ENCODE peak calls at places on chromosomes 5 and 9, in four cellular contexts. P is right cardiac atrium, V is HS-5, C is dorsolateral prefrontal cortex. K is an unnamed sample.
A peak's percentile ranks its signal among the peaks of the same experiment; 100 is the strongest.

GRCh38 chr5:65867509-65868195 is 58.7 kb upstream of the ERBIN start:
- DNase-seq in P (no peak), V (no peak), C (no peak), K (no peak)

GRCh38 chr5:90020575-90021535 is 388.7 kb downstream of the CETN3 start:
- DNase-seq in P (no peak), C (no peak), V (peak; percentile 87), K (no peak)

GRCh38 chr9:121824651-121825480 is 173.4 kb downstream of the DAB2IP start:
- DNase-seq in C (no peak), P (no peak), V (no peak), K (no peak)

GRCh38 chr9:15738011-15738410 is 185.2 kb downstream of the CCDC171 start:
- DNase-seq in P (no peak), C (no peak), V (no peak), K (no peak)

GRCh38 chr9:19998153-19998552 is 209.3 kb upstream of the SLC24A2 start:
- DNase-seq in C (no peak), P (no peak), V (no peak), K (no peak)

GRCh38 chr5:66164044-66164790 is 20.1 kb downstream of the SREK1 start:
- DNase-seq in V (peak; percentile 24), C (no peak), P (no peak), K (no peak)

GRCh38 chr5:37045703-37046102 is 169.1 kb downstream of the NIPBL start:
- DNase-seq in P (no peak), C (no peak), V (no peak), K (no peak)

GRCh38 chr5:41908374-41909079 is 4.4 kb downstream of the RIMOC1 start:
- DNase-seq in V (peak; percentile 28), C (no peak), P (no peak), K (no peak)

GRCh38 chr5:73118331-73119011 is 1.9 kb upstream of the TMEM171 start:
- DNase-seq in V (no peak), C (peak; percentile 56), P (no peak), K (no peak)

GRCh38 chr9:120299785-120300184 is 280.2 kb downstream of the CDK5RAP2 start:
- DNase-seq in V (no peak), C (no peak), P (no peak), K (no peak)

GRCh38 chr9:711761-712523 is 129.6 kb upstream of the DMRT1 start:
- DNase-seq in P (no peak), C (no peak), V (no peak), K (no peak)

GRCh38 chr5:181124526-181124925 is 6.4 kb downstream of the OR2V1 start:
- DNase-seq in P (no peak), V (no peak), C (no peak), K (no peak)

GRCh38 chr9:6268830-6269397 is 53.3 kb downstream of the IL33 start:
- DNase-seq in V (no peak), P (no peak), C (no peak), K (no peak)

GRCh38 chr9:129441852-129442251 is 179.0 kb downstream of the C9orf50 start:
- DNase-seq in C (no peak), P (no peak), V (no peak), K (no peak)

GRCh38 chr9:89881431-89881830 is 276.6 kb downstream of the GADD45G start:
- DNase-seq in V (no peak), P (no peak), C (no peak), K (no peak)

GRCh38 chr9:136937186-136938001 is 7.1 kb downstream of the FBXW5 start:
- DNase-seq in P (no peak), C (no peak), V (no peak), K (no peak)

GRCh38 chr5:980001-980588 is 28.5 kb upstream of the NKD2 start:
- DNase-seq in P (no peak), V (no peak), C (no peak), K (no peak)

GRCh38 chr9:138103111-138103823 is 225.7 kb downstream of the CACNA1B start:
- DNase-seq in P (no peak), V (no peak), C (no peak), K (no peak)

GRCh38 chr9:22124263-22125011 is 115.3 kb upstream of the CDKN2B start:
- DNase-seq in V (no peak), P (no peak), C (no peak), K (no peak)

GRCh38 chr5:41762426-41762825 is 107.8 kb downstream of the OXCT1 start:
- DNase-seq in C (no peak), V (no peak), P (no peak), K (no peak)

GRCh38 chr5:90399251-90399650 is 10.3 kb downstream of the CETN3 start:
- DNase-seq in P (no peak), C (no peak), V (no peak), K (no peak)

GRCh38 chr5:15737036-15737821 is 237.2 kb downstream of the FBXL7 start:
- DNase-seq in V (no peak), C (no peak), P (no peak), K (no peak)

GRCh38 chr9:126146254-126147145 is 180.1 kb upstream of the MVB12B start:
- DNase-seq in P (no peak), C (peak; percentile 40), V (no peak), K (no peak)

GRCh38 chr9:110580850-110581249 is 1.3 kb upstream of the SVEP1 start:
- DNase-seq in P (no peak), C (no peak), V (no peak), K (no peak)

GRCh38 chr5:10581867-10582511 is 18.1 kb downstream of the ANKRD33B start:
- DNase-seq in V (no peak), P (no peak), C (no peak), K (no peak)

GRCh38 chr9:35136866-35137265 is 21.2 kb upstream of the ATOSB start:
- DNase-seq in V (no peak), C (no peak), P (no peak), K (no peak)

GRCh38 chr5:81850494-81850893 is 99.6 kb upstream of the SSBP2 start:
- DNase-seq in P (no peak), V (peak; percentile 15), C (no peak), K (peak; percentile 39)

K was measured in heart left ventricle.